ENCODE peak calls at places on chromosomes 11 and 22, in four cellular contexts. One of them, this sample, is unnamed. For H3K36me3 and H3K9me3, the result is how much of the 10 kb centered on the place peaks cover.

GRCh38 chr22:24190159-24190540 is 8.9 kb downstream of the SUSD2 start:
- DNase-seq in adrenal gland: no peak
- DNase-seq in K562: no peak
- DNase-seq in body of pancreas: no peak
- DNase-seq in this sample: no peak

GRCh38 chr22:45838257-45838891 is 138.6 kb downstream of the WNT7B start:
- DNase-seq in adrenal gland: no peak
- DNase-seq in K562: no peak
- DNase-seq in body of pancreas: no peak
- DNase-seq in this sample: no peak

GRCh38 chr22:33565580-33565995 is 354.7 kb downstream of the LARGE1 start:
- DNase-seq in adrenal gland: no peak
- DNase-seq in K562: no peak
- DNase-seq in body of pancreas: no peak
- DNase-seq in this sample: no peak

GRCh38 chr11:60899021-60899936 is 7.1 kb downstream of the PRPF19 start:
- DNase-seq in adrenal gland: no peak
- DNase-seq in K562: peak
- DNase-seq in body of pancreas: peak
- DNase-seq in this sample: peak

GRCh38 chr22:49721211-49721763 is 106.4 kb downstream of the BRD1 start:
- DNase-seq in adrenal gland: no peak
- DNase-seq in K562: no peak
- DNase-seq in body of pancreas: no peak
- DNase-seq in this sample: no peak

GRCh38 chr11:29913352-29913751 is 103.5 kb downstream of the KCNA4 start:
- DNase-seq in adrenal gland: no peak
- DNase-seq in K562: no peak
- DNase-seq in body of pancreas: no peak
- DNase-seq in this sample: no peak

GRCh38 chr11:131938321-131938751 is 567.9 kb downstream of the NTM start:
- DNase-seq in adrenal gland: peak
- DNase-seq in K562: no peak
- DNase-seq in body of pancreas: no peak
- DNase-seq in this sample: peak

GRCh38 chr11:33463059-33463458 is 205.9 kb downstream of the HIPK3 start:
- DNase-seq in adrenal gland: no peak
- DNase-seq in K562: no peak
- DNase-seq in body of pancreas: no peak
- DNase-seq in this sample: no peak

GRCh38 chr11:32713496-32713895 is 81.0 kb downstream of the CCDC73 start:
- DNase-seq in adrenal gland: no peak
- DNase-seq in K562: no peak
- DNase-seq in body of pancreas: no peak
- DNase-seq in this sample: no peak

GRCh38 chr11:21066030-21066429 is 396.6 kb downstream of the NELL1 start:
- DNase-seq in adrenal gland: no peak
- DNase-seq in K562: no peak
- DNase-seq in body of pancreas: no peak
- DNase-seq in this sample: no peak

GRCh38 chr11:19400296-19400695 is 159.6 kb upstream of the E2F8 start:
- DNase-seq in adrenal gland: no peak
- DNase-seq in K562: no peak
- DNase-seq in body of pancreas: no peak
- DNase-seq in this sample: no peak

GRCh38 chr11:64451856-64452255 is 92.9 kb downstream of the RPS6KA4 start:
- DNase-seq in adrenal gland: no peak
- DNase-seq in K562: no peak
- DNase-seq in body of pancreas: no peak
- DNase-seq in this sample: no peak

GRCh38 chr11:74418509-74418895 is 20.3 kb upstream of the PGM2L1 start:
- DNase-seq in adrenal gland: no peak
- DNase-seq in K562: no peak
- DNase-seq in body of pancreas: no peak
- DNase-seq in this sample: no peak

DNA sequence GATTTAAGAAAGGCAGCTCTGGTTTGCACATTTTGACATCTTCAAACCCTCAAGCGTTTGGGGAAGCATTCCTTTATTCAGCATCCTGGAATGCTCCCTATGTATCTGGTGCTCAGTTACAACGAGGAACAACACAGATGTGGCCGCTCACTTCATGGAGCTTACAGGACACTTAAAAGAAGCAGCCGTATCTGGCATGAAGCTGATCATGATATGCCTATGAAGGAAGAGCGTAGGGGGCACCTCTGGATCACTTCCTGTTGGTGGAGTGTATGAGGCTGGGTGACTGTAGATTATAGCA is 72.3 kb upstream of the TP53I11 start:
- DNase-seq in adrenal gland: no peak
- DNase-seq in K562: no peak
- DNase-seq in body of pancreas: no peak
- DNase-seq in this sample: no peak
- H3K36me3 ChIP-seq in adrenal gland: under half
- H3K36me3 ChIP-seq in K562: under half
- H3K36me3 ChIP-seq in body of pancreas: under half
- H3K36me3 ChIP-seq in this sample: under half

GRCh38 chr11:118792642-118793124 is 1.7 kb upstream of the DDX6 start:
- DNase-seq in adrenal gland: peak
- DNase-seq in K562: peak
- DNase-seq in body of pancreas: peak
- DNase-seq in this sample: peak
- TF ChIP-seq POLR2A in adrenal gland: peak
- TF ChIP-seq POLR2A in K562: peak
- TF ChIP-seq POLR2A in body of pancreas: peak
- TF ChIP-seq POLR2A in this sample: peak

DNA sequence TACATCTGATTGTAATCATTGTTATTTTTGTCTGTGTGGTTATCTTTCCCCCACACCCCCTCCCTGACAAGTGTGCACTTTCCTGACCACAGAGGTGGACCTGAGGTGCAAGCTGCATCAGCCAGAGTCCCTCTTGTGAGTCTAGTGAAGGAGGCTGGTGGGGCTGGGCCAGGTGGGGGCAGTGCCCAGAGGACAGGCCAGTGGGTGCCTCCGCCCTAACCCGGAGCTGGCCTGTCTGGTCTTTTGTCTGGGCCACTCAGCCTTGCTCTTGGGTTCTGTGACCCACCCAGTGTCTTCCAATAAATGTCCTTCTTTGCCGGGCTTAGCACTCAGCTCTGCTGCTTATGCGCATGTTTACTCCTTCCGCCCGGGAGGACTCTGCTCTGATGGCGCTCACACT is 526.2 kb downstream of the TBC1D22A start:
- DNase-seq in adrenal gland: no peak
- DNase-seq in K562: no peak
- DNase-seq in body of pancreas: no peak
- DNase-seq in this sample: no peak
- H3K9me3 ChIP-seq in adrenal gland: under half
- H3K9me3 ChIP-seq in K562: under half
- H3K9me3 ChIP-seq in body of pancreas: under half
- H3K9me3 ChIP-seq in this sample: under half

GRCh38 chr11:59779487-59779886 is 24.3 kb downstream of the STX3 start:
- DNase-seq in adrenal gland: no peak
- DNase-seq in K562: no peak
- DNase-seq in body of pancreas: no peak
- DNase-seq in this sample: no peak
- H3K36me3 ChIP-seq in adrenal gland: under half
- H3K36me3 ChIP-seq in K562: half or more
- H3K36me3 ChIP-seq in body of pancreas: under half
- H3K36me3 ChIP-seq in this sample: under half

DNA sequence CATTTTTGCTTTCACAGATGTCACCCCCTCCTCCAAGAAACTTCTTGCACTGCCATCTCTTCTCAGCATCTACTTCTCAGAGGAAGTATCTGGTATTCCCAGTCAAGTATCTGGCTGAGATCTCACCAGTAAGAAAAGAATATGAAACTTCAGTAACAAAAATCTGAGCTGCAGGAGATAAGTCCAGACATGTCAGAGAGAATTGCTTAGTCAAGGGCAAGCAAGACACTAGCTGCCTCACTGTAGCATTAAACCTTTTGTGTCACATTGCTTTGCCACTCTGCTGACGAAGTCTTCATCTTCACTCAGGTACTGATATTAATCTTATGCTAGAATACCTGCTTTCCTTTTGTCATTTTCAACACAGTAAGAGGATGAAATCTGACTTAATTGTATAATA is 70.6 kb upstream of the ZC3H12C start:
- DNase-seq in adrenal gland: no peak
- DNase-seq in K562: no peak
- DNase-seq in body of pancreas: no peak
- DNase-seq in this sample: no peak
- TF ChIP-seq POLR2A in adrenal gland: no peak
- TF ChIP-seq POLR2A in K562: no peak
- TF ChIP-seq POLR2A in body of pancreas: no peak
- TF ChIP-seq POLR2A in this sample: no peak

DNA sequence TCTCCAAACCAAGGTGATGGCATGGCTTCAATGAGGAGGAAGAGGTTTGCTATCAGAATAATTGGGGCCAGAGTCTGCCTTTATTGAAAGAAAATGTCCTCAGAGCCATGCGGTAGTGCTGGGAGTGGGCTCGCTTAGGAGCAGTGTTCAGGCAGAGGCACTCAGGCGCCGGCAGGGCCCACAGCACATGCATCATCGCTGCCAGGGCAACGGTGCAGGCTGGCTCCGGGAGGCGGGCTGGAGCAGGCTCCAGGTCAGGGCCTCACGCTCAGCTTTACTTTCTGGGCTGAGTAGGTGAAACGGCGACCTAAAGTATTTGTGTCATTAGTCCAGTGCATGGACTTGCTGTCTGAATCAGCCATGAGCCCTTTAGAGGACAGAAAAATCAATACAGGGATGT is 169.9 kb upstream of the CCDC90B start:
- DNase-seq in adrenal gland: no peak
- DNase-seq in K562: no peak
- DNase-seq in body of pancreas: no peak
- DNase-seq in this sample: peak
- H3K9me3 ChIP-seq in adrenal gland: under half
- H3K9me3 ChIP-seq in K562: under half
- H3K9me3 ChIP-seq in body of pancreas: under half
- H3K9me3 ChIP-seq in this sample: under half

DNA sequence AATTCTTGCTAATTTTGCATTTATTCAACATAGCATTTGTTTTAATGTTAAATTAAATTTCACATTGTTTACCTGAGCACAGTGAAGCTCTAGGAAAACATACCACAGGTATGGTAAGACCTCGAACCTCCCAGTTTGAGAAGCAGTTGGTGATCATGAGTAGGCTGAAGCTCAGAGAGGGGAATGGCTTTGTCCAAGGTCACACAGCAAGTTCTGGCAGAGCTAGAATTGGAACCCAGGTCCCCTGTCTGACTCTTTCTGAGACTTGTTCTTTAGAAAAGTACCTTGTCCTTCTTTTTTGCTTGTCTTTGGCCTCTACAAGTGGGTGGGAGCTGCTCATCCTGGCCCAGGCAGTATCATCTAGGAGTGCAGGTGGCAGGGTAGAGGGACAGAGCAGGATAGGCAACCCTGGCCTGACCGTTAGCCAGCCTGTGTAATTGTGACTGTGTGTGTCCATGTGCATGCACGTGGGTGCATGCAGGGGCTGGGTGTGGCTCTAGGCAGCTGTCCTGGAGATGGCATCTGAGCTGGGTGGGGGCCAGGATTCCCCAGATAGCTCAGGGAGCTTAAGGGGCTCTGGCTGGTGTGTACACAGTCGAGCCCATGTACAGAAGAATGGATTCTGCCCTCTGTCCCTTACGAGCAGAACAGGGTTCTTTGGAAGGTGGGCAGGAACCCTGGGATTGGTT is 21.6 kb downstream of the PHLDB1 start:
- DNase-seq in adrenal gland: no peak
- DNase-seq in K562: no peak
- DNase-seq in body of pancreas: no peak
- DNase-seq in this sample: no peak
- H3K36me3 ChIP-seq in adrenal gland: under half
- H3K36me3 ChIP-seq in K562: under half
- H3K36me3 ChIP-seq in body of pancreas: under half
- H3K36me3 ChIP-seq in this sample: under half

GRCh38 chr22:41175546-41175945 is 29.6 kb upstream of the L3MBTL2 start:
- DNase-seq in adrenal gland: no peak
- DNase-seq in K562: no peak
- DNase-seq in body of pancreas: no peak
- DNase-seq in this sample: no peak

GRCh38 chr22:41178425-41178975 is 26.6 kb upstream of the L3MBTL2 start:
- DNase-seq in adrenal gland: no peak
- DNase-seq in K562: no peak
- DNase-seq in body of pancreas: no peak
- DNase-seq in this sample: peak

GRCh38 chr22:41180926-41181325 is 24.2 kb upstream of the L3MBTL2 start:
- DNase-seq in adrenal gland: no peak
- DNase-seq in K562: no peak
- DNase-seq in body of pancreas: no peak
- DNase-seq in this sample: no peak

GRCh38 chr22:41177626-41178424 is 27.3 kb upstream of the L3MBTL2 start:
- DNase-seq in adrenal gland: no peak
- DNase-seq in K562: no peak
- DNase-seq in body of pancreas: no peak
- DNase-seq in this sample: peak

GRCh38 chr22:41177040-41177625 is 28.0 kb upstream of the L3MBTL2 start:
- DNase-seq in adrenal gland: no peak
- DNase-seq in K562: no peak
- DNase-seq in body of pancreas: no peak
- DNase-seq in this sample: no peak
- TF ChIP-seq POLR2A in adrenal gland: no peak
- TF ChIP-seq POLR2A in K562: no peak
- TF ChIP-seq POLR2A in body of pancreas: no peak
- TF ChIP-seq POLR2A in this sample: no peak

GRCh38 chr11:112593440-112593839 is 332.8 kb upstream of the PLET1 start:
- DNase-seq in adrenal gland: no peak
- DNase-seq in K562: no peak
- DNase-seq in body of pancreas: no peak
- DNase-seq in this sample: no peak

GRCh38 chr11:112599861-112600533 is 339.3 kb upstream of the PLET1 start:
- DNase-seq in adrenal gland: peak
- DNase-seq in K562: no peak
- DNase-seq in body of pancreas: no peak
- DNase-seq in this sample: no peak

GRCh38 chr11:112597290-112597689 is 336.6 kb upstream of the PLET1 start:
- DNase-seq in adrenal gland: no peak
- DNase-seq in K562: no peak
- DNase-seq in body of pancreas: no peak
- DNase-seq in this sample: no peak

GRCh38 chr11:112596324-112596723 is 335.7 kb upstream of the PLET1 start:
- DNase-seq in adrenal gland: no peak
- DNase-seq in K562: no peak
- DNase-seq in body of pancreas: no peak
- DNase-seq in this sample: no peak

GRCh38 chr11:112599265-112599664 is 338.6 kb upstream of the PLET1 start:
- DNase-seq in adrenal gland: no peak
- DNase-seq in K562: no peak
- DNase-seq in body of pancreas: no peak
- DNase-seq in this sample: no peak
- H3K9me3 ChIP-seq in adrenal gland: under half
- H3K9me3 ChIP-seq in K562: under half
- H3K9me3 ChIP-seq in body of pancreas: under half
- H3K9me3 ChIP-seq in this sample: under half